ENCODE peak calls at places on chromosomes 16 and 17, in eight cellular contexts. F is stimulated activated CD4-positive, alpha-beta T cell treated with anti-CD3 and anti-CD28 coated beads, Interleukin-15, amount 100 ng/mL, for 1 hour; T is Calu3; N is activated CD4-positive, CD25-positive, alpha-beta regulatory T cell treated with anti-CD3 and anti-CD28 coated beads, Interleukin-2, amount 50 U/mL, for 16 hours; J is GOT3; A is NCI-H1105; S is AML-193; Z is NCI-H187 treated with DMSO at 0.1 percent for 48 hours. K is an unnamed sample.

GRCh38 chr17:58447039-58447975 is 30.0 kb upstream of the RNF43 start:
- DNase-seq in F (peak; percentile 38), T (peak; percentile 74), N (peak; percentile 26), J (peak; percentile 1), A (peak; percentile 72), S (peak; percentile 94), Z (no peak), K (peak; percentile 84)

GRCh38 chr16:50692999-50693781 is at the start of gene NOD2:
- DNase-seq in F (no peak), T (peak; percentile 32), N (no peak), J (no peak), A (no peak), S (no peak), Z (no peak), K (peak; percentile 20)

GRCh38 chr17:77873518-77874302 is 84.8 kb upstream of the TNRC6C start:
- DNase-seq in F (no peak), T (no peak), N (no peak), J (no peak), A (peak; percentile 2), S (no peak), Z (no peak), K (no peak)

GRCh38 chr17:6476834-6477210 is 32.6 kb downstream of the PIMREG start:
- DNase-seq in F (no peak), T (no peak), N (no peak), J (no peak), A (no peak), S (no peak), Z (no peak), K (no peak)

GRCh38 chr17:8985054-8985701 is 19.7 kb upstream of the PIK3R5 start:
- DNase-seq in F (no peak), T (no peak), N (no peak), J (no peak), A (no peak), S (no peak), Z (no peak), K (no peak)

GRCh38 chr17:3845361-3845753 is 689 bp downstream of the NCBP3 start:
- DNase-seq in F (peak; percentile 10), T (no peak), N (no peak), J (no peak), A (peak; percentile 66), S (no peak), Z (no peak), K (peak; percentile 7)

GRCh38 chr16:17836868-17837602 is 366.3 kb upstream of the XYLT1 start:
- DNase-seq in F (no peak), T (no peak), N (no peak), J (peak; percentile 28), A (no peak), S (no peak), Z (no peak), K (peak; percentile 6)

GRCh38 chr16:75238132-75238852 is 13.1 kb downstream of the BCAR1 start:
- DNase-seq in F (no peak), T (no peak), N (no peak), J (no peak), A (no peak), S (no peak), Z (no peak), K (no peak)

GRCh38 chr17:57612202-57613071 is 132.7 kb downstream of the CCDC182 start:
- DNase-seq in F (no peak), T (no peak), N (no peak), J (no peak), A (peak; percentile 74), S (no peak), Z (no peak), K (no peak)

GRCh38 chr17:30924341-30924740 is 2.6 kb downstream of the ADAP2 start:
- DNase-seq in F (no peak), T (no peak), N (no peak), J (no peak), A (no peak), S (no peak), Z (no peak), K (no peak)

GRCh38 chr17:45129940-45130639 is 2.2 kb downstream of the PLCD3 start:
- DNase-seq in F (no peak), T (peak; percentile 53), N (no peak), J (no peak), A (no peak), S (no peak), Z (no peak), K (peak; percentile 70)

K was measured in LoVo.